ENCODE peak calls at places on chromosomes 1 and 21, in six cellular contexts. O is K562, W is HepG2, F is H1, N is HCT116, E is GM12878. K is an unnamed sample.
A peak's percentile ranks its signal among the peaks of the same experiment; 100 is the strongest.

GRCh38 chr1:16402742-16403141 is 34.5 kb downstream of the SPATA21 start:
- DNase-seq in E (no peak), F (no peak), W (no peak), O (no peak), N (no peak), K (no peak)

GRCh38 chr1:245770191-245770590 is 615.4 kb downstream of the KIF26B start:
- DNase-seq in W (no peak), N (no peak), F (no peak), E (no peak), O (no peak), K (no peak)

GRCh38 chr1:61914823-61915482 is 172.7 kb downstream of the PATJ start:
- DNase-seq in E (no peak), W (peak; percentile 96), N (peak; percentile 37), F (no peak), O (no peak), K (no peak)

GRCh38 chr21:42361286-42361685 is 5.0 kb downstream of the TFF1 start:
- DNase-seq in N (no peak), W (no peak), F (no peak), E (no peak), O (no peak), K (no peak)

GRCh38 chr1:156106624-156107488 is 7.7 kb upstream of the LMNA start:
- DNase-seq in N (no peak), O (peak; percentile 64), E (no peak), F (peak; percentile 82), W (no peak), K (peak; percentile 72)

GRCh38 chr1:186188004-186188539 is 187.0 kb downstream of the TPR start:
- DNase-seq in E (no peak), N (peak; percentile 63), O (no peak), F (no peak), W (no peak), K (no peak)

GRCh38 chr1:22420456-22421053 is 31.1 kb upstream of the ZBTB40 start:
- DNase-seq in E (no peak), W (peak; percentile 70), N (peak; percentile 66), F (peak; percentile 86), O (peak; percentile 85), K (peak; percentile 90)

GRCh38 chr1:16187748-16188401 is 24.6 kb downstream of the ARHGEF19 start:
- DNase-seq in W (peak; percentile 52), E (no peak), F (peak; percentile 95), O (peak; percentile 89), N (no peak), K (peak; percentile 85)

GRCh38 chr1:110672001-110672752 is 2.6 kb downstream of the KCNA3 start:
- DNase-seq in N (no peak), W (no peak), E (no peak), F (peak; percentile 52), O (peak; percentile 22), K (peak; percentile 55)

GRCh38 chr1:113811888-113812660 is at the start of gene RSBN1:
- DNase-seq in W (peak; percentile 97), F (peak; percentile 94), E (peak; percentile 96), O (peak; percentile 93), N (peak; percentile 98), K (peak; percentile 98)

GRCh38 chr1:116325104-116325503 is 47.9 kb upstream of the ATP1A1 start:
- DNase-seq in E (no peak), N (no peak), W (no peak), O (no peak), F (no peak), K (no peak)

GRCh38 chr1:94543003-94543402 is 1.4 kb upstream of the F3 start:
- DNase-seq in F (no peak), W (no peak), E (no peak), O (no peak), N (no peak), K (no peak)

GRCh38 chr1:172530000-172530399 is 3.0 kb upstream of the SUCO start:
- DNase-seq in N (no peak), E (no peak), W (peak; percentile 33), O (peak; percentile 39), F (no peak), K (no peak)

GRCh38 chr1:234969630-234970370 is 158.8 kb downstream of the TOMM20 start:
- DNase-seq in N (no peak), O (no peak), E (no peak), W (no peak), F (peak; percentile 82), K (peak; percentile 76)

GRCh38 chr1:30183895-30184294 is 539.5 kb downstream of the MATN1 start:
- DNase-seq in F (peak; percentile 23), N (no peak), W (no peak), E (no peak), O (no peak), K (no peak)

GRCh38 chr1:147151244-147151643 is 21.0 kb downstream of the PRKAB2 start:
- DNase-seq in F (no peak), W (no peak), O (no peak), N (no peak), E (no peak), K (no peak)

GRCh38 chr1:23322770-23323169 is 21.3 kb downstream of the HNRNPR start:
- DNase-seq in N (no peak), F (no peak), E (no peak), O (no peak), W (no peak), K (no peak)

GRCh38 chr1:183407961-183408360 is 10.2 kb downstream of the NMNAT2 start:
- DNase-seq in E (no peak), F (no peak), O (no peak), W (no peak), N (no peak), K (no peak)

GRCh38 chr1:93907718-93908117 is 1.5 kb downstream of the GCLM start:
- DNase-seq in F (no peak), E (no peak), W (peak; percentile 10), N (no peak), O (peak; percentile 16), K (no peak)

GRCh38 chr1:45848714-45849113 is 45.3 kb downstream of the MAST2 start:
- DNase-seq in W (no peak), F (no peak), E (no peak), N (no peak), O (no peak), K (no peak)

GRCh38 chr1:94382163-94382562 is 36.0 kb upstream of the ABCD3 start:
- DNase-seq in W (no peak), O (no peak), N (no peak), E (no peak), F (no peak), K (no peak)

GRCh38 chr1:2557146-2558029 is 1.2 kb downstream of the TNFRSF14 start:
- DNase-seq in E (no peak), W (no peak), N (no peak), O (no peak), F (no peak), K (no peak)

GRCh38 chr1:2553871-2554620 is 2.1 kb upstream of the TNFRSF14 start:
- DNase-seq in O (no peak), N (no peak), W (no peak), F (no peak), E (no peak), K (no peak)

GRCh38 chr1:2556277-2557145 is at the start of gene TNFRSF14:
- DNase-seq in W (no peak), E (no peak), F (no peak), O (peak; percentile 43), N (no peak), K (no peak)

GRCh38 chr1:2555634-2556276 is 416 bp upstream of the TNFRSF14 start:
- DNase-seq in W (no peak), F (no peak), O (no peak), N (no peak), E (no peak), K (no peak)

DNA sequence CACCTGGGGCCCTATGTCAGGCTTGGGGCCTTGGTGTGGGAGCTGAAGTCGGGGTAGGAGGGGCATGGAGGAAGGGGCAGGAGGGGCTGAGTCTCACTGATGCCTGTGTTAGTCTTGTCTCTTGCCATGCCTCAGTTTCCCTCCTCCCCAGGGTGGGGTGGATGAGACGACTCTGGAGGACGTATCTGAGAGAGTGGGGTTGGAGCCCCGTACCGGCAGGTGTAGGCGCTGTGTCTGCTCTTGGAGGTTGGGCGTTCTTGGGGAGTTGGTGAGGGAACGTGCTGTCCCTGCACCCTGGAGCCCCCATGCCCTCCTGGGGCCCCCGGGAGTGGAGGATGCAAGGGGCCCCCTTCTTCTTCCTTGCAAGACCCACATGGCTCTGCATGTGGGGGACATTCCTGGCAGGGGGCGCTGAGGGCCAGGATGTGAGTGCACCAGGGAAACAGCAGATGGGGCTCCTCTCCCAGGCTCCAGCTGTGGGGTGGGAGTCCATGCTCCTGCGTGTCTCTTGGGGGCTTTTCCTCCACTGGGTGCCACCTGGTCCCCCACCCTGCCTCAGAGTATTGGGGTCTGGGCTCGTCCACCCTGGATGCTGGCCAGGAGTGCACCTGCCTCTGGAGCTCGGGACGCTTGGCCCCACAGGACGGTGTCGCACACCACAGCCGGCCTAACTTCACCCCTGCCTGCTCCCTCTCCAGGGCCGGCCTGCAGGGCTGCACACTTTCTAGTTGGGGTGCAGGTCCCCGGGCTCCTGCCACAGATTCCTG is 1.4 kb upstream of the TNFRSF14 start:
- DNase-seq in E (no peak), N (no peak), O (peak; percentile 54), F (no peak), W (no peak), K (peak; percentile 49)
- TF ChIP-seq ATF3 in E (no peak), N (no peak), O (no peak), F (no peak), W (no peak), K (no peak)

GRCh38 chr1:204453141-204453772 is 41.3 kb downstream of the PIK3C2B start:
- DNase-seq in O (no peak), W (no peak), E (peak; percentile 84), F (no peak), N (no peak), K (no peak)
- TF ChIP-seq ATF3 in O (no peak), W (no peak), E (no peak), F (no peak), N (no peak), K (no peak)

DNA sequence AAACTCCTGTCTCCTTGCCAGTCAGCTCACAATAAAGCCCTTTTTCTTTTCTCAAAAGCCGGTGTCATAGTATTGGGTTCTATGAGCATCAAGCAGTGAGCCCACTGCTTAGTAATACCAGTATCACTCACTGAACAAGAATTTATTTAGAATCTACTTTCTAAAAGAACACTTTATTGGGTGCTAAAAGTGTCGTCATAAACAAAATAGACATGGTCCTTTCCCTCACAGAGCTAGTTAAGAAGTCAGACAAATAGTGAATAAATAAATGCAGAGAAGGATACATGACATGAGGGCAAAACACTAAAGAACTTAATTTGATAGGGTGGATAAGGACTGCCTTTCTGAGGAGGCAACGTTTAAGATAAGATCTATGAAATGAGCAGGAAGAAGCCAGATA is 32.2 kb downstream of the EVI5 start:
- DNase-seq in F (no peak), O (no peak), W (no peak), N (no peak), E (no peak), K (no peak)
- TF ChIP-seq ATF3 in F (no peak), O (no peak), W (no peak), N (no peak), E (no peak), K (no peak)

DNA sequence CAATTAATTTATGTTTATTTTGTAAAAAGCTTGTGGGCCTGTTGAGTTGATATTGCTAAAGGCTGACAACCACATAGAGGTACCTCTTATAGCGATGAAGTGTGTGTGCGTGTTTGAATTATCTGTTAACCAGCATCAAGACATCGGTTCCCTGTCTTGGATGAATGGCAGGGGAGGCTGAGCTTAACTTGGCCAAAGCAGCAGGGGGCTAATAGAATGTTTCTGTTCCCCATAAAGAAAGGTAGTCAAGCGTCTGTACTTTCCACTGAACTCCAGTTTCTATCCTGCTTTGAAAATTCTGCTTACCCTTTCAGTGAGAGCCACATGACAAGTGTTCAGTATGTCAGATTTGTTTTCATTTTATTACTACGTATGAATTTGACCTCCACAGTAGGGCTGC is 63.0 kb downstream of the ROR1 start:
- DNase-seq in O (no peak), W (no peak), N (no peak), E (no peak), F (no peak), K (no peak)
- TF ChIP-seq ATF3 in O (no peak), W (no peak), N (no peak), E (no peak), F (no peak), K (no peak)

GRCh38 chr21:45378258-45378966 is 26.6 kb upstream of the COL18A1 start:
- DNase-seq in E (no peak), N (no peak), F (peak; percentile 63), W (no peak), O (no peak), K (peak; percentile 41)
- TF ChIP-seq ATF3 in E (no peak), N (no peak), F (no peak), W (no peak), O (no peak), K (no peak)

K was measured in WTC11.